ENCODE peak calls at places on chromosomes 11 and 22, in five cellular contexts. C is lower lobe of right lung, D is small intestine, S is PC-3, G is kidney. V is an unnamed sample. For H3K4me1, the result is how much of the 10 kb centered on the place peaks cover.

GRCh38 chr11:70889411-70889810 is 363.0 kb downstream of the SHANK2 start:
- DNase-seq in S (no peak), G (peak), D (no peak), C (peak), V (peak)

GRCh38 chr22:48490513-48491411 is 1336.9 kb downstream of the BRD1 start:
- DNase-seq in G (no peak), S (no peak), C (no peak), D (no peak), V (no peak)

GRCh38 chr11:117492578-117493251 is 165.1 kb downstream of the CEP164 start:
- DNase-seq in C (no peak), S (no peak), D (no peak), G (no peak), V (no peak)

GRCh38 chr22:43313497-43314474 is 29.4 kb downstream of the SCUBE1 start:
- DNase-seq in G (peak), C (no peak), S (no peak), D (no peak), V (no peak)

GRCh38 chr22:23431337-23432072 is 148.6 kb downstream of the IGLL1 start:
- DNase-seq in C (no peak), S (peak), G (no peak), D (peak), V (no peak)

GRCh38 chr11:75437966-75438659 is 5.1 kb upstream of the KLHL35 start:
- DNase-seq in S (no peak), D (no peak), C (no peak), G (no peak), V (no peak)

GRCh38 chr22:41401781-41402648 is 20.3 kb downstream of the TEF start:
- DNase-seq in S (peak), G (peak), D (peak), C (peak), V (no peak)

GRCh38 chr11:37718431-37718999 is 1120.5 kb upstream of the RAG2 start:
- DNase-seq in S (no peak), D (peak), G (no peak), C (no peak), V (no peak)

GRCh38 chr11:79393362-79394043 is 47.3 kb downstream of the TENM4 start:
- DNase-seq in D (peak), S (peak), C (no peak), G (no peak), V (no peak)

GRCh38 chr11:33161120-33162005 is at the start of gene CSTF3:
- DNase-seq in S (peak), C (peak), D (peak), G (peak), V (peak)

GRCh38 chr11:124194696-124195418 is 11.7 kb downstream of the OR10D3 start:
- DNase-seq in G (no peak), D (peak), S (peak), C (no peak), V (no peak)
- H3K27ac ChIP-seq in G (no peak), D (no peak), S (no peak), C (peak), V (no peak)

DNA sequence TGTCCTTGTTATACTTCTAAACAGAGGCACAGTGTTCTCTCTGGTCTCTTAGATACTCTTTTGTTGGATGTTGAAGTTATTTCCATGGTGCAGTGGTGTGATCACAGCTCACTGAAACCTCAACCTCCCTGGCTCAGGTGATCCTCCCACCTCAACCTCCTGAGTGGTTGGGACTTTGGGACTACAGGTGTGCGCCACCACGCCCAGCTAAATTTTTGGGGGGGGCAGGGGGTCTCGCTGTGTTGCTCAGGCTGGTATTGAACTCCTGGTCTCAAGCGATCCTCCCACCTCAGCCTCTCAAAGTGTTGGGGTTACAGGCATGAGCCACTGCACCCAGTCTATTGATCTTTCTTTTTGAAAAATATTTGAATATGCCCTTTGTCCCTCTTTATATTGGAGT is 14.9 kb downstream of the ZNF74 start:
- DNase-seq in D (no peak), S (no peak), C (peak), G (no peak), V (no peak)
- H3K4me1 ChIP-seq in D (under half), S (under half), C (under half), G (under half), V (under half)

GRCh38 chr11:19922689-19923035 is 210.0 kb downstream of the NAV2 start:
- DNase-seq in C (no peak), D (no peak), G (no peak), S (peak), V (no peak)

GRCh38 chr11:19921976-19922688 is 209.5 kb downstream of the NAV2 start:
- DNase-seq in C (no peak), D (no peak), G (no peak), S (no peak), V (no peak)

GRCh38 chr11:19920982-19921381 is 208.3 kb downstream of the NAV2 start:
- DNase-seq in G (no peak), S (no peak), D (no peak), C (no peak), V (no peak)

GRCh38 chr11:19923631-19924030 is 211.0 kb downstream of the NAV2 start:
- DNase-seq in C (no peak), D (no peak), G (no peak), S (no peak), V (no peak)

GRCh38 chr11:19924321-19925115 is 211.9 kb downstream of the NAV2 start:
- DNase-seq in C (no peak), G (no peak), D (no peak), S (no peak), V (no peak)
- H3K4me3 ChIP-seq in C (no peak), G (no peak), D (no peak), S (no peak), V (no peak)

GRCh38 chr22:50640857-50641647 is 13.1 kb upstream of the ARSA start:
- DNase-seq in C (no peak), S (no peak), G (no peak), D (no peak), V (no peak)
- H3K27ac ChIP-seq in C (peak), S (no peak), G (no peak), D (no peak), V (no peak)

GRCh38 chr11:102802341-102802740 is 4.4 kb upstream of the MMP1 start:
- DNase-seq in D (no peak), S (peak), G (no peak), C (no peak), V (no peak)

GRCh38 chr11:102800774-102801173 is 2.8 kb upstream of the MMP1 start:
- DNase-seq in C (no peak), S (no peak), D (no peak), G (no peak), V (no peak)

GRCh38 chr11:102794382-102794781 is 3.6 kb downstream of the MMP1 start:
- DNase-seq in S (peak), G (no peak), D (no peak), C (no peak), V (no peak)

GRCh38 chr11:102799656-102800339 is 1.8 kb upstream of the MMP1 start:
- DNase-seq in D (peak), C (no peak), G (no peak), S (no peak), V (no peak)

DNA sequence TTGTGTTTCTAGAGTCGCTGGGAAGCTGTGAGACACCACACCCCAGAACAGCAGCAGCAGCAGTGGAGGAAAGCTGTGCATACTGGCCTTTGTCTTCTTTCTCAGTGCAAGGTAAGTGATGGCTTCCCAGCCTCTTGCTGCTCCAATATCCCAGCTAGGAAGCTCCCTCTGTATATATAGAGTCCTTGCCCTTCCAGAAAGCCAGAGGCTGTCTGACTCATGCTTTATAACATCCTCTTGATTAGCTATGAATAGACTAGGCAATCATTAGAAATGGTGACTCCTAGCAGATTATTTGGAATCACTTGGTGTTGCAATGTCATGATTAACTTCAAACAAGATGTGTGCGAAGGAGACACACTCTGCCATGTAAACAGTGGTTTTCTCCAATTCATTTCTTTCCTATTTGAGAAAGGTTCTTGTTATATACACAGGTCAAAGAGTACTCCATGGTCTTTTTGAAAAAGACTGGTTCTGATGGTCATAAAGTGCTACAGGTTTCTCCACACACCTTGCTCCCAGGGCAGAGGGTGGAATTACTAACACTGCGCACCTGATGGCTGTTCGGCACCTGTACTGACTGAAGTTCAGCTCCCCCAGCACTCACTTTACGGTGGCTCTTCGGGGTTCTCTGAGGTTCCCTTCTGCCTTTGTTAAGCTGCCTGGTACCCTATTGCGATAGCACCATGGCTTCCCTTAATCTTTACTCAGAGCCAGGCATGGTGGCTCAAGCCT is at the start of gene MMP1:
- DNase-seq in C (no peak), D (peak), G (no peak), S (peak), V (no peak)
- H3K4me1 ChIP-seq in C (under half), D (under half), G (under half), S (under half), V (under half)

GRCh38 chr22:17119481-17120202 is 1.5 kb downstream of the TMEM121B start:
- DNase-seq in C (no peak), G (no peak), D (peak), S (peak), V (no peak)
- H3K4me3 ChIP-seq in C (no peak), G (no peak), D (no peak), S (no peak), V (no peak)

GRCh38 chr22:21921184-21921721 is 31.4 kb downstream of the PPM1F start:
- DNase-seq in S (no peak), D (no peak), C (no peak), G (no peak), V (no peak)
- H3K27ac ChIP-seq in S (no peak), D (no peak), C (no peak), G (no peak), V (no peak)

GRCh38 chr11:44596541-44597276 is 31.2 kb downstream of the CD82 start:
- DNase-seq in G (no peak), C (no peak), D (no peak), S (no peak), V (no peak)

GRCh38 chr11:44595006-44595405 is 29.5 kb downstream of the CD82 start:
- DNase-seq in D (no peak), G (no peak), S (no peak), C (no peak), V (no peak)

GRCh38 chr11:44595964-44596381 is 30.5 kb downstream of the CD82 start:
- DNase-seq in D (no peak), S (no peak), G (no peak), C (no peak), V (no peak)

GRCh38 chr11:44598831-44599230 is 33.4 kb downstream of the CD82 start:
- DNase-seq in C (no peak), D (no peak), G (no peak), S (no peak), V (no peak)

DNA sequence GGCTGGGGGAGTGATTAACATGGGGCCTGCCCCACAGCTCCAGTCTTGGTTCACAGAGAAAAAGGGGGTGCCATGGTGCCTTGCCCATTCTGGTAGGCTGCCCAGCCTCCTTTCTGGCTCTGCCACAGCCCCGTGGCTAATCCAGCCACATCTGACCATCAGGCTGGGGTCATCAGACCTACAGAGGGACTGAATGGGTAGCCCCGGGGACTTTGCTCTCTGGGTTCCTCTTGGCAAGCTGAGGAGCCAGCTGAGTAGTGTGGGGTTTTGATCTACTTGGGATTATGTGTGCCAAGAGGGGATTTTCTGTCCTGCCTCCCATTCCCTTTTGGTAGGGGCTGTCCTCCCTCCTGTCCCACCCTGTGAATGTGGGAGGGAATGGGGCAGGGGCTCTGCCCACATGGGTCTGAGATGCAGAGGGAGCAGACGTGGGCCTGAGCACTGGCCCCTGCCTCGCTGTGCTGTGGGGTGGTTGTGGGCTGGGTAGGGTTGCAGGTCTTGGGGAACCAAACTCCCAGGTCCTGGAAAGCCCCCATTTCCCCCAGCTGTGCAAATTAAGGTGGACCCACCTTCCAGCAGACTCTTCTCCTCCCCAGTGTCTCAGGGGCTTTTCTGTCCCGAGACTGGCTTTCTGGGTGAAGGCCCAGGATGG is 32.0 kb downstream of the CD82 start:
- DNase-seq in G (no peak), D (no peak), C (no peak), S (no peak), V (no peak)
- H3K4me1 ChIP-seq in G (under half), D (under half), C (half or more), S (under half), V (under half)

V was measured in RWPE2.